ENCODE peak calls at places on chromosomes 5 and 9, in seven cellular contexts. P is neuronal stem cell; I is left ventricle myocardium inferior; L is CD8-positive, alpha-beta T cell; V is ovary; O is psoas muscle; R is aorta. J is an unnamed sample.

GRCh38 chr9:4805519-4805918 is 12.8 kb downstream of the RCL1 start:
- DNase-seq in P (no peak), I (no peak), L (no peak), V (no peak), O (peak; percentile 86), R (no peak), J (no peak)

GRCh38 chr9:133710661-133711427 is 27.3 kb downstream of the SARDH start:
- DNase-seq in P (no peak), I (no peak), L (no peak), V (peak; percentile 22), O (peak; percentile 48), R (peak; percentile 73), J (no peak)

GRCh38 chr5:87074934-87075541 is 192.6 kb upstream of the RASA1 start:
- DNase-seq in P (no peak), I (no peak), L (peak; percentile 30), V (no peak), O (no peak), R (no peak), J (no peak)

GRCh38 chr5:93076096-93076495 is 504.9 kb downstream of the NR2F1-AS1 start:
- DNase-seq in P (no peak), I (no peak), L (no peak), V (no peak), O (no peak), R (no peak), J (no peak)

GRCh38 chr9:33109850-33110595 is 33.5 kb upstream of the SMU1 start:
- DNase-seq in P (no peak), I (no peak), L (no peak), V (no peak), O (no peak), R (no peak), J (no peak)

GRCh38 chr5:138869763-138870500 is 5.2 kb downstream of the LRRTM2 start:
- DNase-seq in P (no peak), I (no peak), L (no peak), V (no peak), O (no peak), R (no peak), J (no peak)

GRCh38 chr5:129384736-129385135 is 75.4 kb upstream of the ADAMTS19 start:
- DNase-seq in P (no peak), I (no peak), L (no peak), V (no peak), O (no peak), R (no peak), J (no peak)

GRCh38 chr9:138052635-138053320 is 175.2 kb downstream of the CACNA1B start:
- DNase-seq in P (no peak), I (no peak), L (no peak), V (no peak), O (no peak), R (peak; percentile 62), J (no peak)

GRCh38 chr9:20760246-20760901 is 76.3 kb downstream of the FOCAD start:
- DNase-seq in P (no peak), I (no peak), L (no peak), V (no peak), O (no peak), R (no peak), J (no peak)

GRCh38 chr5:150615141-150615699 is 25.2 kb upstream of the SYNPO start:
- DNase-seq in P (no peak), I (peak; percentile 49), L (no peak), V (peak; percentile 81), O (no peak), R (peak; percentile 85), J (peak; percentile 66)

GRCh38 chr9:134776080-134776796 is 104.4 kb upstream of the FCN2 start:
- DNase-seq in P (no peak), I (no peak), L (no peak), V (no peak), O (no peak), R (no peak), J (no peak)

GRCh38 chr9:133935328-133936040 is 56.6 kb downstream of the VAV2 start:
- DNase-seq in P (no peak), I (peak; percentile 78), L (no peak), V (peak; percentile 67), O (peak; percentile 81), R (no peak), J (peak; percentile 44)

GRCh38 chr5:1448511-1449011 is 3.3 kb upstream of the SLC6A3 start:
- DNase-seq in P (no peak), I (no peak), L (no peak), V (no peak), O (peak; percentile 25), R (peak; percentile 36), J (no peak)

GRCh38 chr9:133135193-133135745 is 14.2 kb upstream of the RALGDS start:
- DNase-seq in P (no peak), I (no peak), L (peak; percentile 69), V (peak; percentile 68), O (peak; percentile 87), R (peak; percentile 91), J (no peak)

GRCh38 chr9:37926737-37927590 is 23.0 kb upstream of the SLC25A51 start:
- DNase-seq in P (no peak), I (no peak), L (no peak), V (no peak), O (no peak), R (peak; percentile 42), J (no peak)

GRCh38 chr9:114086009-114086408 is 7.9 kb upstream of the AMBP start:
- DNase-seq in P (no peak), I (no peak), L (no peak), V (no peak), O (no peak), R (no peak), J (no peak)

GRCh38 chr9:96868709-96869108 is 14.4 kb upstream of the ZNF782 start:
- DNase-seq in P (no peak), I (no peak), L (no peak), V (no peak), O (no peak), R (no peak), J (no peak)

GRCh38 chr5:125189451-125190051 is 443.1 kb upstream of the ZNF608 start:
- DNase-seq in P (no peak), I (no peak), L (no peak), V (no peak), O (no peak), R (no peak), J (no peak)

GRCh38 chr9:76905984-76906861 is at the start of gene PRUNE2:
- DNase-seq in P (peak; percentile 77), I (peak; percentile 28), L (no peak), V (peak; percentile 64), O (peak; percentile 68), R (peak; percentile 94), J (peak; percentile 69)

GRCh38 chr9:110650991-110651411 is 17.6 kb upstream of the MUSK start:
- DNase-seq in P (no peak), I (no peak), L (no peak), V (no peak), O (no peak), R (no peak), J (no peak)

GRCh38 chr5:56155085-56155484 is 78.0 kb downstream of the ANKRD55 start:
- DNase-seq in P (no peak), I (no peak), L (no peak), V (no peak), O (no peak), R (no peak), J (no peak)

GRCh38 chr5:169107316-169107715 is 193.6 kb downstream of the SLIT3 start:
- DNase-seq in P (no peak), I (no peak), L (no peak), V (no peak), O (no peak), R (no peak), J (no peak)

GRCh38 chr9:131869312-131869711 is 129.4 kb upstream of the RAPGEF1 start:
- DNase-seq in P (peak; percentile 39), I (no peak), L (no peak), V (no peak), O (no peak), R (peak; percentile 44), J (no peak)

DNA sequence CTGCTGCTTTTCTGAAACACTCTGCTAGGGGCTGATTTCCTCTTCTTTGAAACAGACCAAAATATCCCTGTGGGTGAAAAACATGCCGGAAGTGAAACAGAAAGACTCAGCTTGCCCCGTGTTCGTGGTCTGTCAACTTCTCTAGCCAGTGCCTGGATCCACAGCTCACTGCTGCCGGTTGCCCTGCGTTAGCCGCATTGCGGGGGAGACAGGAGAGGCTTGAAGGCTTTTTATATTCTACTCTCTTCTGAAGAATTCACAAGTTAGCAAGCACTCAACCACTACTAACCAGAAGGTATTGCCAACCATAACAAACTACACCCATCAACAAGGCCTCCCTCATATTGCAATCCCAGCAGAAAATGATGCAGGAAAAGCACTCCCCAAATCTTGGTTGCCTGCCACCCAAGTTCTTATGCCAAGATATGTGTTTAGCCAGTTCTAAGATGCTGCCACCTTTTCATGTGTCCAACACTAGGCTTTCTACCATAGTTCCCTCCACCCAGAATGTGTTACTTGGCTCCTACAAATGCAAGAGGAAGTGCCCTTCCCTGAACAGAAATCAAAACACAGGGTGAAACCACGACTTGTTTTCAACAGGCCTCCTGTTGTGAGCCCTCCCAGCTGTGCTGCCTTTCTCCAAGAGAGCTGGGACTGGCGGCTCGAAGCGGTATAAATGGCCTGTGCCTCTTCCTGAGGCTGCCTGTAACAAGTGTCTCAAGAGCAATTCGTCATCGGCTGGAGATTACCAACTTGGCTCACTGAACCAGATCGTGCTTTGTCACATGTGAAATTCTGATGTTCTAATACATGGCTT is 128.9 kb downstream of the SNX18 start:
- DNase-seq in P (peak; percentile 8), I (peak; percentile 88), L (peak; percentile 69), V (peak; percentile 78), O (peak; percentile 74), R (peak; percentile 84), J (peak; percentile 59)
- H3K4me3 ChIP-seq in P (no peak overlapping the region), I (no peak overlapping the region), L (peak overlapping the region; percentile 12), V (peak overlapping the region; percentile 7), O (no peak overlapping the region), R (no peak overlapping the region), J (no peak overlapping the region)

GRCh38 chr9:75146229-75146628 is 57.9 kb downstream of the OSTF1 start:
- DNase-seq in P (no peak), I (no peak), L (no peak), V (no peak), O (no peak), R (no peak), J (no peak)
- H3K4me1 ChIP-seq in P (no peaks in the 10 kb centered on the region), I (peaks cover 14% of the 10 kb centered on the region), L (peaks cover 74% of the 10 kb centered on the region), V (no peaks in the 10 kb centered on the region), O (no peaks in the 10 kb centered on the region), R (peaks cover 4% of the 10 kb centered on the region), J (peaks cover 6% of the 10 kb centered on the region)

DNA sequence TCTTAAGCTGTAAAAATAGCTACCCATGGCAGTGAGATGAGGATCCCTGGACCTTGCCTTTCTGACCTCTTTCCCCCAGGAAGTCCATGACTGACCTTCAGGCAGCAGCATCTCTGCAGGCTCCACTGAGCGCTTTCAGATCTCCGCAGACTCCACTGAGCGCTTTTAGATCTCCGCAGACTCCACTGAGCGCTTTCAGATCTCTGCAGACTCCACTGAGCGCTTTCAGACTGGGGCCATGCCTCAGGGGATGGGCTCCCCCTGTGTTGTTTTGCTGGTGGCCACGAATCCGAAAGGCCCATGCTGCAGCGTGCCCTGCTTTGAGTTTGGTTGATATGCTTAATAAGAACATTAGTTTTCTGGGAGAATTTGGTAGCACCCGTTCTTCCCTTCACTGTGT is 254.2 kb downstream of the FANCC start:
- DNase-seq in P (no peak), I (no peak), L (no peak), V (no peak), O (no peak), R (peak; percentile 51), J (no peak)
- H3K4me3 ChIP-seq in P (no peak overlapping the region), I (peak overlapping the region; percentile 6), L (no peak overlapping the region), V (no peak overlapping the region), O (no peak overlapping the region), R (no peak overlapping the region), J (no peak overlapping the region)

DNA sequence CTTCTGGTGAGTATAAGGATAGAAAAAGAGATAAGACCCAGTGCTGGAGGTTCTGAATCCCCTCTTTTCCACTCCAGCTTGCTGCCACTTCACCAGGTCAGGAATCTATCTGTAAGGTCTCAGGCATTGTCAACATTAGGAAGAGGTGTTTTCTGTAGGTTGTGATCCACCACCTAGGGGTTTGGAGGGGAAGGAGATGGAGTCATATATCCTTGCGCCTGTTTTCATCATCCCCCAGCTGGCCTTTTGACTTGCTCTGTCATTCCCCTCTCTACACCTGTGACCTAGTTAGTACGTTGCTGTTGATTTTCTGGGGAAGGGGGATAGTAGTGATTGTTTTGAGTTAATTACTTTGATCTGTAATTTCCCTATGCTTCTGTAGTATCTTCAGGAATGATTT is 20.5 kb downstream of the SPINK5 start:
- DNase-seq in P (no peak), I (no peak), L (no peak), V (no peak), O (no peak), R (no peak), J (no peak)
- H3K4me1 ChIP-seq in P (peaks cover under 1% of the 10 kb centered on the region), I (no peaks in the 10 kb centered on the region), L (no peaks in the 10 kb centered on the region), V (no peaks in the 10 kb centered on the region), O (no peaks in the 10 kb centered on the region), R (no peaks in the 10 kb centered on the region), J (no peaks in the 10 kb centered on the region)

J was measured in lung.